ENCODE peak calls at places on chromosomes 4 and X, in nine cellular contexts. A is HCT116, P is NB4, G is choroid plexus epithelial cell, O is uterus, D is right atrium auricular region, E is breast epithelium, L is tibial artery, X is prostate gland. Z is an unnamed sample.

GRCh38 chr4:186935881-186936280 is 212.2 kb upstream of the FAT1 start:
- DNase-seq in A (no peak), P (no peak), G (no peak), O (no peak), D (no peak), E (peak), L (no peak), X (no peak), Z (no peak)

GRCh38 chr4:146368209-146368608 is 153.5 kb downstream of the SLC10A7 start:
- DNase-seq in A (no peak), P (no peak), G (peak), O (no peak), D (no peak), E (no peak), L (no peak), X (no peak), Z (no peak)

GRCh38 chr4:116618638-116619037 is 466.7 kb downstream of the TRAM1L1 start:
- DNase-seq in A (no peak), P (no peak), G (no peak), O (no peak), D (no peak), E (no peak), L (no peak), X (no peak), Z (no peak)

GRCh38 chr4:106258145-106259045 is 57.6 kb downstream of the TBCK start:
- DNase-seq in A (no peak), P (no peak), G (peak), O (no peak), D (no peak), E (no peak), L (no peak), X (no peak), Z (no peak)

GRCh38 chr4:123505457-123506310 is 109.1 kb downstream of the SPRY1 start:
- DNase-seq in A (no peak), P (peak), G (peak), O (peak), D (peak), E (no peak), L (peak), X (peak), Z (no peak)

GRCh38 chr4:1628892-1629703 is 55.0 kb downstream of the FAM53A start:
- DNase-seq in A (peak), P (peak), G (peak), O (peak), D (peak), E (no peak), L (peak), X (peak), Z (no peak)

GRCh38 chr4:187128226-187128625 is 404.6 kb upstream of the FAT1 start:
- DNase-seq in A (no peak), P (no peak), G (no peak), O (no peak), D (no peak), E (no peak), L (no peak), X (no peak), Z (no peak)

GRCh38 chr4:25020240-25020639 is 10.5 kb downstream of the LGI2 start:
- DNase-seq in A (no peak), P (no peak), G (peak), O (no peak), D (no peak), E (no peak), L (no peak), X (no peak), Z (no peak)

GRCh38 chr4:121373841-121374240 is 7.0 kb downstream of the QRFPR start:
- DNase-seq in A (no peak), P (no peak), G (no peak), O (no peak), D (no peak), E (peak), L (no peak), X (no peak), Z (no peak)

GRCh38 chrX:108735680-108736508 is 469 bp downstream of the IRS4 start:
- DNase-seq in A (no peak), P (no peak), G (peak), O (no peak), D (no peak), E (no peak), L (no peak), X (no peak), Z (no peak)

GRCh38 chr4:15400276-15400675 is 27.6 kb upstream of the C1QTNF7 start:
- DNase-seq in A (no peak), P (no peak), G (peak), O (no peak), D (no peak), E (no peak), L (no peak), X (no peak), Z (no peak)

GRCh38 chr4:42786350-42787070 is 106.0 kb upstream of the GRXCR1 start:
- DNase-seq in A (no peak), P (no peak), G (no peak), O (no peak), D (no peak), E (no peak), L (no peak), X (no peak), Z (no peak)

GRCh38 chrX:150693782-150694574 is 782 bp downstream of the MTMR1 start:
- DNase-seq in A (peak), P (peak), G (peak), O (no peak), D (no peak), E (peak), L (peak), X (peak), Z (peak)

GRCh38 chrX:3651272-3651671 is 62.2 kb downstream of the PRKX start:
- DNase-seq in A (peak), P (peak), G (peak), O (no peak), D (no peak), E (no peak), L (no peak), X (no peak), Z (no peak)

GRCh38 chr4:109913842-109914241 is 1.2 kb downstream of the EGF start:
- DNase-seq in A (no peak), P (no peak), G (no peak), O (no peak), D (no peak), E (no peak), L (no peak), X (no peak), Z (no peak)

GRCh38 chrX:150868625-150869024 is 29.8 kb downstream of the CD99L2 start:
- DNase-seq in A (no peak), P (no peak), G (no peak), O (no peak), D (no peak), E (no peak), L (no peak), X (no peak), Z (no peak)

GRCh38 chr4:37970702-37971101 is 10.5 kb downstream of the PTTG2 start:
- DNase-seq in A (peak), P (peak), G (peak), O (peak), D (peak), E (peak), L (peak), X (peak), Z (no peak)

GRCh38 chrX:8548446-8548845 is 83.8 kb downstream of the VCX3B start:
- DNase-seq in A (no peak), P (no peak), G (no peak), O (no peak), D (no peak), E (no peak), L (no peak), X (no peak), Z (no peak)

GRCh38 chr4:87363552-87363951 is 27.4 kb downstream of the HSD17B11 start:
- DNase-seq in A (no peak), P (no peak), G (no peak), O (no peak), D (no peak), E (no peak), L (no peak), X (no peak), Z (no peak)

GRCh38 chr4:3250956-3251690 is 2.2 kb downstream of the MSANTD1 start:
- DNase-seq in A (no peak), P (no peak), G (peak), O (peak), D (no peak), E (no peak), L (peak), X (no peak), Z (no peak)

GRCh38 chrX:24629701-24630100 is 17.4 kb downstream of the PCYT1B start:
- DNase-seq in A (no peak), P (no peak), G (no peak), O (no peak), D (no peak), E (no peak), L (no peak), X (no peak), Z (no peak)

GRCh38 chrX:134718329-134719317 is 60.4 kb upstream of the PLAC1 start:
- DNase-seq in A (peak), P (peak), G (peak), O (peak), D (no peak), E (peak), L (peak), X (peak), Z (peak)

GRCh38 chr4:184994010-184994622 is 24.2 kb upstream of the HELT start:
- DNase-seq in A (no peak), P (peak), G (no peak), O (no peak), D (no peak), E (no peak), L (no peak), X (no peak), Z (no peak)

GRCh38 chrX:83916525-83916924 is 55.6 kb downstream of the CYLC1 start:
- DNase-seq in A (no peak), P (peak), G (peak), O (no peak), D (no peak), E (no peak), L (no peak), X (no peak), Z (no peak)

GRCh38 chr4:185235480-185236154 is 26.2 kb downstream of the SNX25 start:
- DNase-seq in A (no peak), P (no peak), G (peak), O (no peak), D (no peak), E (no peak), L (no peak), X (no peak), Z (no peak)

GRCh38 chr4:161762796-161763195 is 401.0 kb downstream of the FSTL5 start:
- DNase-seq in A (no peak), P (no peak), G (peak), O (no peak), D (no peak), E (no peak), L (no peak), X (no peak), Z (peak)

GRCh38 chr4:915595-915994 is 16.5 kb downstream of the GAK start:
- DNase-seq in A (no peak), P (peak), G (peak), O (no peak), D (no peak), E (no peak), L (peak), X (no peak), Z (no peak)

GRCh38 chrX:47193475-47194241 is at the start of gene UBA1:
- DNase-seq in A (peak), P (peak), G (peak), O (peak), D (peak), E (peak), L (peak), X (peak), Z (peak)
- TF ChIP-seq CTCF in A (peak), P (peak), G (peak), O (peak), D (peak), E (peak), L (peak), X (peak), Z (peak)

DNA sequence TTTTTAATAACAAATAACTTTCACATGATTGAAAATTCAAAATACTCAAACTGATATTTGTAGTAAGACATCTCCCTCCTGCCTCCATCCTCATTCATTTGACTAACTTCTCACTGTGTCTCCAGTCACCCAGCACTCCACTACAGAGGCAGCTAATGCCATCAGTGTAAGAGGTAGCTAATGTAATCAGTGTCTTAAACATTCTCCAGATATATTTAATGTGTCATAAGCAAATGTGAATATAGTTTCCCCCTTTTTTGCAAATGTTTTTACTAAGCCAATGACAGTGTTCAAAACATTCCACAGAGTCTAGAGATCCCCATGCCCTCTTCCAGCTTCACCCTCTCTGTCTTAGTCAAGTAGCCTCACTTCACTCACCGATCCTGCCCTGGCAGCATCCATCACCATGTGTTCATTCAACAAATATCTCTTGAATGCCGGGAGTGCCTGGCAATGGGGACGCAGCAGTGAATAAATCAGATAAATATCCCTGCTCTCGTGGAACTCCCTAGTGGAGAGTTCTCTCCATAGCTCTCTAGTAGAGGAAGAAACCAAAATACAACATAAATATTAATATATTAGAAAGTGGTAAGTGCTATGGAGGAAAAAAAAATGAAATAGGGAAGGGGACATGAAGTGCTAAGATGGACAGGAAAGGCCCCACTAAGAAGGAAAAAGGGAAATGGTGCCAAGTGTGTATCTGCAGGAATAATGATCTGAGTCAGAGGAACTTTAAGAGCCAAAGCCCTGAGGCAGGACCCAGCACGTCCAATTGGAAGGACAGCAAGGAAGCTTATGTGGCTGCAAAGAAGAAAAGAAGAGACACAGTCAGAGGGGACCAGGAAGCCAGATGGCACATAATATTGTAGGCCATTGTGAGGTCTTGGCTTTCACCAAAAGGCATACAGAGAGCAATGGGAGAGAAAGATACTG is 18.7 kb downstream of the SCFD2 start:
- DNase-seq in A (no peak), P (no peak), G (no peak), O (no peak), D (no peak), E (no peak), L (no peak), X (no peak), Z (no peak)
- H3K4me3 ChIP-seq in A (no peak), P (no peak), G (no peak), O (no peak), D (no peak), E (no peak), L (no peak), X (no peak), Z (no peak)

DNA sequence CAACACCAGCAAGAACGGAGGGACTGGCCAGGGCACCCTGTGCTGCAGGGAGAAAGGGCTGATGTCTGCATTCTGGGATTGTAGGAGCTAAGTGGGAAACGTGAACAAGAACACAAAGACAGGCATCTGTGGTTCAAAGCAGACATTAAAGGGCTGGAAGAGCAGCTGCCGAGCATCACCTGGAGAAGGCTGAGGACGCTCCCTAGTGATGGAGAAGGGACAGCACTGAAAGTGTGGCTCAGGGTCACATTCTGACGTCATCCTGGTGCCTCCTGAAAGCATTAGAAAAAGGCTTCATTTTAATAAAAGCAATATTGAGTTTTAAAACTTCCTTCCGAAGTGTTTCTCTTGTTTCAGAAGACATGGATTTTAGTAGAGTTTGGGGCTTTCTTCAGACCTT is 62.3 kb downstream of the CLDN22 start:
- DNase-seq in A (no peak), P (no peak), G (no peak), O (no peak), D (no peak), E (no peak), L (no peak), X (no peak), Z (no peak)
- TF ChIP-seq CTCF in A (no peak), P (no peak), G (no peak), O (no peak), D (no peak), E (no peak), L (no peak), X (no peak), Z (no peak)

DNA sequence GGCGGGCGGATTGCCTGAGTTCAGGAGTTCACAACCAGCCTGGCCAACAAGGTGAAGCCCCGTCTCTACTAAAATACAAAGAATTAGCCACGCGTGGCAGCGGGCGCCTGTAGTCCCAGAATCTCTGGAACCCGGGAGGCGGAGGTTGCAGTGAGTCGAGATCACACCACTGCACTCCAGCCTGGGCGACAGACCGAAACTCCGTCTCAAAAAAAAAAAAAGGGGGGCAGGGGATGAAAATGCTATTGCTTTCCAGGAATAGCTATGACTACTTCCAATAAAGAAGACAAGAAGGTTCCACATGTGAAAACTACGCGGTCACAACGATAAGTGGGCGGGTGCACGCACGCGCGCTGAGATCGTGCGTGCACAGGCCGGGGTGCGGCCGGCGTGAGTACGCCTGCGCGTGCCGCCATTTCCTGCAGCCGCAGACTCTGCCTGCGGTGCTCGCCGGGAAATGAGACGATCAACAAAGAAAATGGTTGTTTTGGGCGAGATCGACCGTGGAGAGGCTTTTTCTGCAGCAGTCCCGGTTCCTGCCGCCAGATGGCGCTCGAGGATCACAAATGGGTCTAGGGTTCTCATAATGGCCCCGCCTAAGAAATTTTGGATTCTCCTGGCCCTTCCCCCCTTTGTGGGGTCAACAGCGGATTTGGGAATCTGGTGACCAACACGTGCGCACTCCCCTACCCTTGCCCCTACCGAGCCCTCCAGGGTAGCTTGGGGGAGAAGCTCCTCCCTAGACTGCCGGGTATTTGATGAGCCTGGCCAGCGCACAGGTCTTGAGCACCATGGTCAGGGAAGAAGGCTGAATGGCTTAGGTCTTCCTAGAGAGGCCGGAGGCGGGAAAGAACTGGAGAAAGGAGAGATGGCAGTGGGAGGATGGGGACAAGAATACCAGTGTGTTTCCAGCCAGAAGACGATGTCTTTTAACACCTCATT is 35.1 kb downstream of the PNMA5 start:
- DNase-seq in A (peak), P (peak), G (peak), O (peak), D (peak), E (peak), L (peak), X (peak), Z (peak)
- H3K4me3 ChIP-seq in A (peak), P (no peak), G (peak), O (no peak), D (peak), E (peak), L (peak), X (peak), Z (peak)

GRCh38 chrX:138026211-138026610 is 460.3 kb downstream of the ZIC3 start:
- DNase-seq in A (no peak), P (peak), G (peak), O (no peak), D (no peak), E (no peak), L (no peak), X (no peak), Z (no peak)
- TF ChIP-seq CTCF in A (peak), P (peak), G (peak), O (no peak), D (peak), E (no peak), L (no peak), X (no peak), Z (no peak)

GRCh38 chrX:147914609-147915008 is 2.9 kb downstream of the FMR1 start:
- DNase-seq in A (no peak), P (no peak), G (no peak), O (no peak), D (no peak), E (no peak), L (no peak), X (no peak), Z (no peak)

GRCh38 chrX:147912093-147912801 is 528 bp downstream of the FMR1 start:
- DNase-seq in A (no peak), P (peak), G (peak), O (peak), D (no peak), E (peak), L (peak), X (peak), Z (no peak)

GRCh38 chrX:147916375-147916968 is 4.8 kb downstream of the FMR1 start:
- DNase-seq in A (no peak), P (no peak), G (no peak), O (no peak), D (no peak), E (no peak), L (no peak), X (no peak), Z (no peak)

GRCh38 chrX:147911192-147912022 is at the start of gene FMR1:
- DNase-seq in A (peak), P (peak), G (peak), O (peak), D (peak), E (peak), L (peak), X (peak), Z (peak)

DNA sequence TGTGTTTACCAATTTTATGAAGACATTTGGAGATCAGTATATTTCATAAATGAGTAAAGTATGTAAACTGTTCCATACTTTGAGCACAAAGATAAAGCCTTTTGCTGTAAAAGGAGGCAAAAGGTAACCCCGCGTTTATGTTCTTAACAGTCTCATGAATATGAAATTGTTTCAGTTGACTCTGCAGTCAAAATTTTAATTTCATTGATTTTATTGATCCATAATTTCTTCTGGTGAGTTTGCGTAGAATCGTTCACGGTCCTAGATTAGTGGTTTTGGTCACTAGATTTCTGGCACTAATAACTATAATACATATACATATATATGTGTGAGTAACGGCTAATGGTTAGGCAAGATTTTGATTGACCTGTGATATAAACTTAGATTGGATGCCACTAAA is 1.9 kb downstream of the FMR1 start:
- DNase-seq in A (no peak), P (no peak), G (no peak), O (no peak), D (no peak), E (no peak), L (no peak), X (no peak), Z (no peak)
- H3K4me3 ChIP-seq in A (no peak), P (peak), G (peak), O (peak), D (peak), E (no peak), L (no peak), X (no peak), Z (peak)

GRCh38 chr4:62018537-62018936 is 818.4 kb downstream of the ADGRL3 start:
- DNase-seq in A (no peak), P (no peak), G (no peak), O (no peak), D (no peak), E (no peak), L (no peak), X (no peak), Z (no peak)
- TF ChIP-seq CTCF in A (no peak), P (no peak), G (no peak), O (no peak), D (no peak), E (no peak), L (no peak), X (no peak), Z (no peak)

Z was measured in HFF-Myc.